ENCODE peak calls at places on chromosomes 1 and 21, in ten cellular contexts. G, C, E, T, V, Z, N, O, I and U are unnamed samples. For H3K9me3, the result is how much of the 10 kb centered on the place peaks cover.

GRCh38 chr1:165423181-165423580 is 21.7 kb downstream of the RXRG start:
- DNase-seq in G (no peak), C (no peak), E (no peak), T (no peak), V (no peak), Z (no peak), N (no peak), O (no peak), I (no peak), U (no peak)

GRCh38 chr1:24411963-24412362 is 1.6 kb downstream of the STPG1 start:
- DNase-seq in G (peak), C (no peak), E (no peak), T (no peak), V (no peak), Z (no peak), N (no peak), O (no peak), I (no peak), U (no peak)

GRCh38 chr1:81801032-81801833 is 499 bp downstream of the ADGRL2 start:
- DNase-seq in G (peak), C (peak), E (no peak), T (no peak), V (peak), Z (peak), N (peak), O (peak), I (peak), U (peak)

GRCh38 chr1:219917851-219918466 is 10.4 kb downstream of the SLC30A10 start:
- DNase-seq in G (no peak), C (no peak), E (peak), T (no peak), V (no peak), Z (peak), N (no peak), O (no peak), I (no peak), U (peak)

GRCh38 chr1:116115476-116115875 is 4.3 kb downstream of the MAB21L3 start:
- DNase-seq in G (peak), C (no peak), E (no peak), T (no peak), V (no peak), Z (no peak), N (no peak), O (peak), I (no peak), U (no peak)

GRCh38 chr1:203911806-203912205 is 50.4 kb downstream of the SNRPE start:
- DNase-seq in G (no peak), C (no peak), E (no peak), T (no peak), V (no peak), Z (no peak), N (no peak), O (peak), I (no peak), U (no peak)

GRCh38 chr1:197799271-197799670 is 24.0 kb upstream of the DENND1B start:
- DNase-seq in G (peak), C (no peak), E (no peak), T (no peak), V (no peak), Z (no peak), N (peak), O (peak), I (no peak), U (no peak)

GRCh38 chr1:15570861-15571260 is 14.0 kb downstream of the AGMAT start:
- DNase-seq in G (no peak), C (no peak), E (no peak), T (no peak), V (no peak), Z (no peak), N (no peak), O (no peak), I (no peak), U (no peak)

GRCh38 chr1:71494163-71494562 is 413.3 kb upstream of the ZRANB2 start:
- DNase-seq in G (no peak), C (no peak), E (no peak), T (no peak), V (no peak), Z (no peak), N (no peak), O (peak), I (no peak), U (no peak)

GRCh38 chr1:235887676-235888075 is 21.0 kb upstream of the LYST start:
- DNase-seq in G (no peak), C (no peak), E (no peak), T (no peak), V (no peak), Z (no peak), N (no peak), O (no peak), I (no peak), U (no peak)

GRCh38 chr1:8317647-8318360 is at the start of gene SLC45A1:
- DNase-seq in G (peak), C (no peak), E (peak), T (peak), V (no peak), Z (no peak), N (peak), O (peak), I (peak), U (peak)

GRCh38 chr1:234755449-234755863 is 145.5 kb upstream of the IRF2BP2 start:
- DNase-seq in G (peak), C (peak), E (no peak), T (no peak), V (peak), Z (no peak), N (no peak), O (peak), I (peak), U (no peak)

GRCh38 chr21:21547368-21547953 is 549.3 kb downstream of the NCAM2 start:
- DNase-seq in G (peak), C (no peak), E (no peak), T (no peak), V (no peak), Z (no peak), N (no peak), O (peak), I (no peak), U (no peak)
- H3K9me3 ChIP-seq in G (under half), C (under half), E (under half), T (under half), V (under half), Z (under half), N (under half), O (under half), I (under half), U (under half)

DNA sequence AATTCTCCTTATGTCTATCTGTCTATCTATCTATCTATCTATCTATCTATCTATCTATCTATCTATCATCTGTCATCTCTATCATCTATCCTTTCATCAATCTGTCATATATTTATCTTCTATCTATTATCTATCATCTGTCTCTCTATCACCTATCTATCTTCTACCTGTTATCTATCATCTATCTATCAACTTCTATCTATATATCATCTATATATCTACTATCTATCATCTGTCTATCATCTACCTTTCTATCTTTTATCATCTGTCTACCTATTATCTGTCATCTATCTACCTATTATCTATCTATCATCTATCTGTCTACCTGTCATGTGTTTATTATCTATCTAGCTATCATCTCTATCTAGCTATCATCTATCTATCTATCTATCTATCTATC is 124.7 kb upstream of the C1orf174 start:
- DNase-seq in G (no peak), C (no peak), E (no peak), T (no peak), V (no peak), Z (no peak), N (no peak), O (no peak), I (no peak), U (no peak)
- H3K9me3 ChIP-seq in G (under half), C (under half), E (under half), T (under half), V (half or more), Z (under half), N (under half), O (under half), I (under half), U (under half)

DNA sequence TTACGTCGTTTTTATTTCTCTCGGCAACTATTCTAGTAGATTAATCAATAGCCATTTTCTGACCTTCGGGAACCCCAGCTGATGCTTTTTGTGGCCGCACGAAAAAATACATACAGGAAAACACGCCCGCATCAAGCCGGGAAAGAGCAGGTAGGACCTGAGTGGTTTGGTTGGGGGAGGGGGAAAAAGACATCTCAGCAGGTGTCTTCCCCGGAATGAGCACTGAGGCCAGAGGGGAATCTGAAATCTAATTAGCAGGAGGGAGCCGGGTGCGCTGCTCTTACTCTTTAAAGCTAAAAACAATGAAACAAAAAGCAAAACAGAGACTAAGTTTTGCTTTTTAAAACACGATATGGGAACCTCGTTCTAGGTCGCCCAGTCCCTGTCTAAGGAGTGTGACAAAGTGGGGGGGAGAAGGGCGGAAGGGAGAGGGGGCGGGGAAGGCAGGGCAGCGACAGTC is 549 bp upstream of the FOXD3 start:
- DNase-seq in G (no peak), C (no peak), E (no peak), T (no peak), V (no peak), Z (no peak), N (peak), O (no peak), I (no peak), U (no peak)
- H3K9me3 ChIP-seq in G (under half), C (under half), E (under half), T (under half), V (under half), Z (under half), N (under half), O (under half), I (under half), U (under half)

DNA sequence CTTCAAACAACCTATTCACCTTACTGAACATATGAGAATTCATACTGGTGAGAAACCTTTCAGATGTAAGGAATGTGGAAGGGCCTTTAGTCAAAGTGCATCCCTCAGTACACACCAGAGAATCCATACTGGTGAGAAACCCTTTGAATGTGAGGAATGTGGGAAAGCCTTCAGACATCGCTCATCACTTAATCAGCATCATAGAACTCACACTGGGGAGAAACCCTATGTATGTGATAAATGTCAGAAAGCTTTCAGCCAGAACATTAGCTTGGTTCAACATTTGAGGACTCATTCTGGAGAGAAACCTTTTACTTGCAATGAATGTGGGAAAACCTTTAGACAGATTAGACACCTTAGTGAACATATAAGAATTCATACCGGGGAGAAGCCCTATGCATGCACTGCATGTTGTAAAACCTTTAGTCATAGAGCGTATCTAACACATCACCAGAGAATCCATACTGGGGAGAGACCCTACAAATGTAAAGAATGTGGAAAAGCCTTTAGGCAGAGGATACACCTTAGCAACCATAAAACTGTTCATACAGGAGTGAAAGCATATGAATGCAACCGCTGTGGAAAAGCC is 13.2 kb upstream of the EXO5 start:
- DNase-seq in G (no peak), C (no peak), E (no peak), T (no peak), V (no peak), Z (no peak), N (no peak), O (no peak), I (no peak), U (no peak)
- H3K9me3 ChIP-seq in G (under half), C (under half), E (under half), T (under half), V (under half), Z (half or more), N (under half), O (under half), I (under half), U (under half)

GRCh38 chr1:101332622-101333021 is 95.8 kb downstream of the S1PR1 start:
- DNase-seq in G (no peak), C (no peak), E (no peak), T (no peak), V (no peak), Z (no peak), N (no peak), O (no peak), I (no peak), U (no peak)
- H3K9me3 ChIP-seq in G (under half), C (under half), E (under half), T (under half), V (under half), Z (under half), N (under half), O (under half), I (under half), U (under half)

GRCh38 chr21:9758141-9758540 is 763.2 kb upstream of the TPTE start:
- DNase-seq in G (no peak), C (no peak), E (no peak), T (no peak), V (no peak), Z (no peak), N (no peak), O (no peak), I (no peak), U (no peak)

GRCh38 chr21:9763306-9763705 is 758.1 kb upstream of the TPTE start:
- DNase-seq in G (no peak), C (no peak), E (no peak), T (no peak), V (no peak), Z (no peak), N (no peak), O (no peak), I (no peak), U (no peak)

GRCh38 chr21:9758888-9759287 is 762.5 kb upstream of the TPTE start:
- DNase-seq in G (no peak), C (no peak), E (no peak), T (no peak), V (no peak), Z (no peak), N (no peak), O (no peak), I (no peak), U (no peak)

GRCh38 chr21:9759972-9760371 is 761.4 kb upstream of the TPTE start:
- DNase-seq in G (no peak), C (no peak), E (no peak), T (no peak), V (no peak), Z (no peak), N (no peak), O (no peak), I (no peak), U (no peak)

DNA sequence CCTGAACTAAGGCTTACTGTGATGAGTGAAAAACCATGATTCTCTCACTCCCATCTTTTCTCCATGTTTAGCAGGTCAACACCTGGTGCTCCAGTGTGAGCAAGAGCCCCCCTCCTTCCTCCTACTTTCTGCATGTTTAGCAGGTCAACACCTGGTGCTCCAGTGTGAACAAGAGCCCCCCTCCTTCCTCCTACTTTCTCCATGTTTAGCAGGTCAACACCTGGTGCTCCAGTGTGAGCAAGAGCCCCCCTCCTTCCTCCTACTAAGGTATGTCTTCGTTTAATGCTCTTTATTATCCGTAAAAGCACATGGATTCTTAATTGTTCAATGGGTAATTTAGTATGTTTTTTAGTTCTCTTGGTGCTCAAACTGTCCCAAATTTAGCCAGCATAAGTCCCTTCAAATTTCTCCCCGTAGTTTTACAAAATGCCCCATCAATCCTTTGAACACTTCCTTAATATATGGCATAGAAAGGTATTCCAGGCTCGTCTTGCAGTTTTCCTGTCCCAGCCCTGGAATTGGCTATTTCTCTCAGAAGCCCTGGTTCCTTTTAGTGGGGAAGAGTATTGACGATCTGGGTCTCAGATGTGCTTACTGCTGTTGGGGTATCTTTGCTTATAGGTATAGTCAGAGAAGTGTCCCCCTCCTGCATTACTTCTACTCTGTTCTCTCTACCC is 760.8 kb upstream of the TPTE start:
- DNase-seq in G (no peak), C (no peak), E (no peak), T (no peak), V (no peak), Z (no peak), N (no peak), O (no peak), I (no peak), U (no peak)
- H3K9me3 ChIP-seq in G (under half), C (under half), E (half or more), T (under half), V (half or more), Z (under half), N (half or more), O (under half), I (under half), U (under half)